ENCODE peak calls at places on chromosomes 4 and X, in seven cellular contexts. S, D, T, Q, U, F and O are unnamed samples.

GRCh38 chr4:165326831-165327210 is 648 bp upstream of the MSMO1 start:
- DNase-seq in S (peak; percentile 61), D (peak; percentile 66), T (no peak), Q (no peak), U (no peak), F (peak; percentile 77), O (no peak)

GRCh38 chr4:7795983-7796382 is 143.7 kb downstream of the AFAP1 start:
- DNase-seq in S (no peak), D (no peak), T (no peak), Q (no peak), U (no peak), F (peak; percentile 5), O (no peak)

GRCh38 chrX:132612990-132613564 is 124.2 kb upstream of the MBNL3 start:
- DNase-seq in S (peak; percentile 65), D (peak; percentile 42), T (peak; percentile 24), Q (peak; percentile 37), U (peak; percentile 12), F (peak; percentile 73), O (peak; percentile 56)

GRCh38 chr4:154497901-154498300 is 6.3 kb upstream of the DCHS2 start:
- DNase-seq in S (no peak), D (no peak), T (no peak), Q (no peak), U (no peak), F (no peak), O (no peak)

GRCh38 chr4:8021796-8022195 is 82.1 kb upstream of the AFAP1 start:
- DNase-seq in S (no peak), D (no peak), T (no peak), Q (no peak), U (no peak), F (no peak), O (no peak)

GRCh38 chr4:173434226-173434625 is 35.3 kb upstream of the SCRG1 start:
- DNase-seq in S (no peak), D (no peak), T (no peak), Q (peak; percentile 58), U (no peak), F (no peak), O (no peak)

GRCh38 chrX:107324493-107325310 is 118.3 kb downstream of the DNAAF6 start:
- DNase-seq in S (peak; percentile 82), D (peak; percentile 21), T (peak; percentile 2), Q (no peak), U (no peak), F (peak; percentile 78), O (no peak)

GRCh38 chr4:8538703-8539567 is 41.3 kb upstream of the GPR78 start:
- DNase-seq in S (no peak), D (peak; percentile 62), T (peak; percentile 6), Q (no peak), U (peak; percentile 81), F (peak; percentile 40), O (peak; percentile 63)

GRCh38 chrX:79601336-79602131 is 234.4 kb upstream of the ITM2A start:
- DNase-seq in S (peak; percentile 2), D (no peak), T (no peak), Q (no peak), U (no peak), F (no peak), O (no peak)

GRCh38 chr4:128862608-128863313 is 53.3 kb downstream of the JADE1 start:
- DNase-seq in S (no peak), D (no peak), T (peak; percentile 41), Q (no peak), U (no peak), F (peak; percentile 74), O (no peak)

GRCh38 chr4:87910795-87911194 is 64.7 kb upstream of the SPP1 start:
- DNase-seq in S (peak; percentile 62), D (no peak), T (no peak), Q (no peak), U (no peak), F (no peak), O (no peak)

GRCh38 chrX:103329991-103330390 is at the start of gene TCEAL7:
- DNase-seq in S (peak; percentile 56), D (no peak), T (no peak), Q (no peak), U (no peak), F (no peak), O (no peak)

GRCh38 chr4:87521757-87522374 is 7.3 kb downstream of the SPARCL1 start:
- DNase-seq in S (no peak), D (no peak), T (no peak), Q (no peak), U (peak; percentile 19), F (no peak), O (no peak)

GRCh38 chr4:6390357-6390756 is 82.1 kb downstream of the PPP2R2C start:
- DNase-seq in S (no peak), D (no peak), T (no peak), Q (no peak), U (no peak), F (no peak), O (no peak)

GRCh38 chrX:115972717-115973116 is 197.8 kb upstream of the AGTR2 start:
- DNase-seq in S (no peak), D (no peak), T (no peak), Q (no peak), U (no peak), F (no peak), O (no peak)

GRCh38 chr4:13984996-13985780 is 357.7 kb upstream of the BOD1L1 start:
- DNase-seq in S (no peak), D (no peak), T (no peak), Q (peak; percentile 13), U (no peak), F (no peak), O (no peak)

GRCh38 chrX:155611302-155611701 is 1.4 kb downstream of the TMLHE start:
- DNase-seq in S (no peak), D (no peak), T (peak; percentile 1), Q (peak; percentile 14), U (no peak), F (no peak), O (no peak)
- H3K4me3 ChIP-seq in S (peak overlapping the region; percentile 70), D (no peak overlapping the region), T (peak overlapping the region; percentile 78), Q (peak overlapping the region; percentile 65), U (no peak overlapping the region), F (peak overlapping the region; percentile 54), O (peak overlapping the region; percentile 69)

GRCh38 chr4:56051710-56052075 is 102.9 kb downstream of the CEP135 start:
- DNase-seq in S (no peak), D (no peak), T (no peak), Q (no peak), U (no peak), F (no peak), O (no peak)

GRCh38 chr4:56052966-56053365 is 104.2 kb downstream of the CEP135 start:
- DNase-seq in S (no peak), D (no peak), T (no peak), Q (no peak), U (no peak), F (no peak), O (no peak)

GRCh38 chr4:56050584-56050983 is 101.8 kb downstream of the CEP135 start:
- DNase-seq in S (no peak), D (no peak), T (no peak), Q (no peak), U (no peak), F (no peak), O (no peak)

GRCh38 chr4:56049428-56050212 is 100.9 kb downstream of the CEP135 start:
- DNase-seq in S (peak; percentile 80), D (peak; percentile 20), T (peak; percentile 54), Q (peak; percentile 23), U (peak; percentile 19), F (peak; percentile 78), O (no peak)

GRCh38 chr4:56051049-56051709 is 102.4 kb downstream of the CEP135 start:
- DNase-seq in S (no peak), D (no peak), T (no peak), Q (no peak), U (no peak), F (no peak), O (no peak)
- H3K27me3 ChIP-seq in S (peaks cover 3% of the 10 kb centered on the region), D (peaks cover 15% of the 10 kb centered on the region), T (peaks cover 3% of the 10 kb centered on the region), Q (peaks cover 8% of the 10 kb centered on the region), U (no peaks in the 10 kb centered on the region), F (peaks cover 27% of the 10 kb centered on the region), O (peaks cover 13% of the 10 kb centered on the region)

GRCh38 chr4:2660596-2661211 is 95.4 kb downstream of the TNIP2 start:
- DNase-seq in S (no peak), D (no peak), T (no peak), Q (no peak), U (no peak), F (no peak), O (no peak)
- TF ChIP-seq POLR2AphosphoS5 in S (no peak), D (no peak), T (no peak), Q (no peak), U (no peak), F (no peak), O (no peak)

DNA sequence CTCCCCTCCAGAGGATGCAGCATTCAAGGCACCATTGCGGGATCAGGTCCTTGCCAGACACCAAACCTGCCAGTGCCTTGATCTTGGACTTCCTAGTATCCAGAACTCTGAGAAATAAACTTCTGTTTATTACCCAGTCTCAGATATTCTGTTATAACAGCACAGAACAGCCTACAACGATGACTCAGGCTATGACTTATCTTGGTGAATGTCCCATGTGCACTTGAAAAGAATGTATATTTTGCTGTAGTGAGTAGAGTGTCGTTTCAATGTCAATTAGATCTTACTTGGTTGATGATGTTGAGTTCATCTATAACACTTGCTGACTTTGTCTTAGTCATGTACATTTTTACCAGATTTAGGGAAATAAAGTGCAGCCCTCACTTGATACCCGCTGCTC is 34.5 kb upstream of the PGRMC1 start:
- DNase-seq in S (no peak), D (no peak), T (no peak), Q (no peak), U (no peak), F (no peak), O (no peak)
- H3K4me3 ChIP-seq in S (no peak overlapping the region), D (no peak overlapping the region), T (no peak overlapping the region), Q (no peak overlapping the region), U (no peak overlapping the region), F (no peak overlapping the region), O (no peak overlapping the region)

DNA sequence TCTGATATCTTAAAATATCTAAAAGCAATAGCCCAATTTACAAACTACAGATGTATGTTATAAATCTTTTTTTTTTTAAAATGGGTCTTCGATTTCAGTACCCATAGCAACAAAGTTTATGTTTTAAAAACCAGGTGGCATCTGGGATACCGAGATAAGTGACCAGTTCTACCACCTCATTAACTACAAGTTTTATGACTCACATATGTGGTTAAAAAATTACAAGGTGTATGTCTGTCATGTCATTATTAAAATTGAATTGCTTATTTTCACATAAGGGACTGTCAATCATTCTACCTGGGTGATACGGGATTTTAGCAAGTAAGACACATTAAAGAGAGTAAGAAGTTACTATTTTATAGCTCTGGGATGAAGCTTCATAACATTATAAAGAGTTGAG is 192.0 kb upstream of the ETNPPL start:
- DNase-seq in S (no peak), D (no peak), T (no peak), Q (no peak), U (no peak), F (no peak), O (no peak)
- H3K27me3 ChIP-seq in S (no peaks in the 10 kb centered on the region), D (no peaks in the 10 kb centered on the region), T (no peaks in the 10 kb centered on the region), Q (no peaks in the 10 kb centered on the region), U (peaks cover 62% of the 10 kb centered on the region), F (no peaks in the 10 kb centered on the region), O (no peaks in the 10 kb centered on the region)

GRCh38 chr4:680931-681645 is 6.7 kb downstream of the MYL5 start:
- DNase-seq in S (peak; percentile 77), D (peak; percentile 55), T (no peak), Q (peak; percentile 13), U (no peak), F (peak; percentile 91), O (peak; percentile 67)
- TF ChIP-seq POLR2AphosphoS5 in S (peak; percentile 57), D (no peak), T (no peak), Q (no peak), U (no peak), F (peak; percentile 82), O (no peak)

GRCh38 chr4:25089058-25089763 is 58.5 kb upstream of the LGI2 start:
- DNase-seq in S (no peak), D (no peak), T (no peak), Q (peak; percentile 5), U (no peak), F (peak; percentile 15), O (no peak)
- H3K4me3 ChIP-seq in S (peak overlapping the region; percentile 54), D (no peak overlapping the region), T (no peak overlapping the region), Q (no peak overlapping the region), U (no peak overlapping the region), F (no peak overlapping the region), O (peak overlapping the region; percentile 34)